ENCODE peak calls at places on chromosomes 5 and 9, in four cellular contexts. X is IMR-90, F is GM12878, E is K562. O is an unnamed sample.

GRCh38 chr5:173662896-173663809 is 46.7 kb upstream of the BOD1 start:
- DNase-seq in E (no peak), X (no peak), F (no peak), O (no peak)

GRCh38 chr5:172414618-172415599 is 39.4 kb downstream of the SH3PXD2B start:
- DNase-seq in X (no peak), F (no peak), E (no peak), O (no peak)

GRCh38 chr5:65030056-65030455 is 261.3 kb downstream of the CWC27 start:
- DNase-seq in F (no peak), E (no peak), X (no peak), O (no peak)

GRCh38 chr9:85631809-85632208 is 109.9 kb downstream of the AGTPBP1 start:
- DNase-seq in X (no peak), E (no peak), F (no peak), O (no peak)

GRCh38 chr5:177256296-177256695 is 47.2 kb downstream of the RAB24 start:
- DNase-seq in F (no peak), X (no peak), E (no peak), O (no peak)

GRCh38 chr5:24633705-24634325 is 11.0 kb downstream of the CDH10 start:
- DNase-seq in F (no peak), X (peak; percentile 11), E (peak; percentile 21), O (peak; percentile 20)

GRCh38 chr9:98603821-98604383 is 104.8 kb downstream of the GABBR2 start:
- DNase-seq in F (no peak), E (no peak), X (peak; percentile 63), O (no peak)

GRCh38 chr5:115465416-115465815 is 79.2 kb downstream of the FEM1C start:
- DNase-seq in E (no peak), F (no peak), X (peak; percentile 25), O (no peak)

GRCh38 chr5:38926121-38926520 is 80.3 kb downstream of the OSMR start:
- DNase-seq in E (no peak), X (peak; percentile 63), F (no peak), O (peak; percentile 19)

GRCh38 chr5:172505840-172506638 is 51.7 kb upstream of the SH3PXD2B start:
- DNase-seq in X (no peak), E (no peak), F (no peak), O (no peak)

GRCh38 chr9:121736147-121736721 is 84.8 kb downstream of the DAB2IP start:
- DNase-seq in E (peak; percentile 62), X (peak; percentile 25), F (no peak), O (no peak)

GRCh38 chr9:109507421-109507838 is 9.3 kb upstream of the PTPN3 start:
- DNase-seq in X (peak; percentile 86), E (no peak), F (no peak), O (peak; percentile 48)

GRCh38 chr9:27848315-27848714 is 275.0 kb upstream of the C9orf72 start:
- DNase-seq in X (no peak), F (no peak), E (no peak), O (no peak)

GRCh38 chr5:135246923-135247795 is 151.9 kb downstream of the MACROH2A1 start:
- DNase-seq in F (no peak), X (peak; percentile 98), E (peak; percentile 64), O (peak; percentile 90)

GRCh38 chr5:100690036-100690560 is 154.9 kb downstream of the FAM174A start:
- DNase-seq in X (peak; percentile 10), F (no peak), E (no peak), O (no peak)

GRCh38 chr9:20873240-20873860 is 158.1 kb downstream of the HACD4 start:
- DNase-seq in E (no peak), F (no peak), X (peak; percentile 53), O (no peak)

GRCh38 chr5:38162625-38163024 is 95.7 kb upstream of the EGFLAM start:
- DNase-seq in F (no peak), X (peak; percentile 8), E (no peak), O (no peak)

GRCh38 chr9:12884736-12885395 is 110.0 kb downstream of the LURAP1L start:
- DNase-seq in E (no peak), F (no peak), X (peak; percentile 88), O (peak; percentile 64)

GRCh38 chr5:37847978-37848425 is 8.2 kb upstream of the GDNF start:
- DNase-seq in E (no peak), X (peak; percentile 77), F (peak; percentile 49), O (peak; percentile 76)

GRCh38 chr9:37174247-37174646 is 53.9 kb downstream of the ZCCHC7 start:
- DNase-seq in E (no peak), F (no peak), X (peak; percentile 81), O (peak; percentile 92)

GRCh38 chr9:69035438-69036316 is at the start of gene FXN:
- DNase-seq in F (peak; percentile 38), X (peak; percentile 75), E (peak; percentile 84), O (peak; percentile 85)

GRCh38 chr5:101440173-101440572 is 537.1 kb upstream of the ST8SIA4 start:
- DNase-seq in X (no peak), E (no peak), F (no peak), O (no peak)

GRCh38 chr5:73974871-73975351 is 348.9 kb downstream of the ARHGEF28 start:
- DNase-seq in F (no peak), E (no peak), X (no peak), O (no peak)

GRCh38 chr5:98570010-98570409 is 203.5 kb upstream of the RGMB start:
- DNase-seq in E (no peak), X (peak; percentile 82), F (no peak), O (peak; percentile 52)

GRCh38 chr9:77847626-77848025 is 184.0 kb downstream of the GNAQ start:
- DNase-seq in F (no peak), E (no peak), X (no peak), O (no peak)

GRCh38 chr5:88925692-88926490 is 42.9 kb upstream of the MEF2C start:
- DNase-seq in E (no peak), X (peak; percentile 47), F (no peak), O (no peak)

GRCh38 chr5:17738461-17738860 is 104.2 kb downstream of the TAF11L14 start:
- DNase-seq in X (no peak), E (no peak), F (no peak), O (no peak)

GRCh38 chr5:32076699-32077695 is 97.1 kb downstream of the GOLPH3 start:
- DNase-seq in E (peak; percentile 45), X (peak; percentile 59), F (peak; percentile 15), O (peak; percentile 74)

GRCh38 chr5:133450311-133450710 is 162.0 kb downstream of the FSTL4 start:
- DNase-seq in F (no peak), X (no peak), E (no peak), O (no peak)

GRCh38 chr5:80934751-80935150 is 25.4 kb upstream of the RASGRF2 start:
- DNase-seq in F (no peak), X (no peak), E (no peak), O (no peak)
- TF ChIP-seq CTCF in F (no peak), X (no peak), E (no peak), O (no peak)

GRCh38 chr5:150517272-150518152 is 9.6 kb downstream of the NDST1 start:
- DNase-seq in X (peak; percentile 98), F (no peak), E (peak; percentile 78), O (peak; percentile 89)
- TF ChIP-seq FOS in X (peak; percentile 73), F (no peak), E (no peak), O (peak; percentile 59)

DNA sequence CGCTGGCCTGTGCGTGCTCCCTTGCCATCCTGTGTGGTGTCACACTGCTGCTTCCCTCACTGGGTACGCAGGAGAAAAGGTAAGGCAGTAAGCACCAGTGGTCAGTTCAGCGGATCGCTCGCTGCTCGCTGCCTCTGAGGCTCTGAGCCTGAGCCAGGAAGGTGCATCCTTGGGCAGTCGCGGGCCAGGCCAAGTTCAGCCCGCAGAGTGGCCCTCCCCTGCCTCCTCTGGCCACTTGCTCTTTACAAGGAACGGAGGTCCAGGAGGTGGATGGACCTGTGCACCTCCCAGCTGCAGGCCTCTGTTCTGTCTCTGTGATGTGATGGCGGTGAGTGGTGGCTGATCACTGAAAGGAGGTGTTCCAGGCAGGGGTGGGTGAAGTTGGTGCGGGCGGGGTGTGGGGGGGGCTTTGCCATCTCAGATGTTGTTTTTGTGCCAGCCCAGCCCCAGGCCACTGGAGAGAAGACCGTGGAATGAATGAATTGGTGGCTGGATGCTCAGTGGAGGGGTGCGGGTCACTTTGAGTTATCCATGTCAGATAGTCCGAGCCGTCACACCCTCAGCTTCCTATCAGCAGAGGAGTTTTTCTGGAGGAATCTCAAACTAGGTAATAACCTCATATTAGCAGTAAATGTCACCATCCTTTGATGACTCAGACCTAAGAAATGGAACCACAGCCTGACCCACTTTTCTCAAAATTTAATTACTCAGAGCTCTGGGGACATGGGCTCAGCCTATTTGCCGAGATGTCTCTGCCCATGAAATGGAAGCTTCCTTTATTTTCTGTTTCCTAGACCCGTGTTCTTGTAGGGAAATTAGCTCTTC is 7.3 kb downstream of the COL5A1 start:
- DNase-seq in E (no peak), F (no peak), X (peak; percentile 56), O (no peak)
- TF ChIP-seq CTCF in E (no peak), F (no peak), X (no peak), O (no peak)

GRCh38 chr5:175059687-175060194 is 335.4 kb downstream of the MSX2 start:
- DNase-seq in X (peak; percentile 62), E (no peak), F (no peak), O (no peak)
- TF ChIP-seq FOS in X (no peak), E (no peak), F (no peak), O (no peak)

GRCh38 chr5:9386945-9387344 is 158.9 kb downstream of the SEMA5A start:
- DNase-seq in X (no peak), F (no peak), E (no peak), O (no peak)

GRCh38 chr5:9388941-9389674 is 156.8 kb downstream of the SEMA5A start:
- DNase-seq in X (no peak), E (no peak), F (no peak), O (no peak)

GRCh38 chr5:9391080-9391479 is 154.8 kb downstream of the SEMA5A start:
- DNase-seq in X (no peak), E (no peak), F (no peak), O (no peak)

GRCh38 chr5:9390128-9390527 is 155.7 kb downstream of the SEMA5A start:
- DNase-seq in E (no peak), F (no peak), X (no peak), O (no peak)

DNA sequence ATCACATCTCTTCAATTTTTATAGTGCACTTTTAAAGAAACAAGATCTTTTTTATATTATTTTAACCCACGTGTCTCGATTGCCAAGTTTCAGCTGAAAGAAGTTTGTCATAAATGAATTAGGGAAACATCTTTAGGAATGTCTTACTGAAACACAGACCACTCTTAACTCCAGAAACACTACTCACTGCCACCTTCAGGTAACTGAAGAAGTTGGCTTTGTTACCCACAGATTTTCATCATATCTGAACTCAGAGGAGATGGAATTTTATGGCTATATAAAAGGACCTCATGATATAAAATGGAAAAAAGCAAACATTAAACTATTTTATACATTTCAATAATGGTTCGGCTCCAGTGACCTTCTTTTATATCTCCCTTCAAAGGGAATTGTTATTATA is 158.0 kb downstream of the SEMA5A start:
- DNase-seq in F (no peak), X (peak; percentile 13), E (no peak), O (no peak)
- TF ChIP-seq CTCF in F (no peak), X (peak; percentile 8), E (no peak), O (no peak)

GRCh38 chr5:122845253-122846050 is at the start of gene SNX24:
- DNase-seq in F (no peak), E (peak; percentile 92), X (peak; percentile 56), O (peak; percentile 62)
- TF ChIP-seq FOS in F (no peak), E (no peak), X (no peak), O (no peak)

GRCh38 chr5:124662261-124662781 is 84.1 kb downstream of the ZNF608 start:
- DNase-seq in X (no peak), E (no peak), F (no peak), O (peak; percentile 45)

GRCh38 chr5:124658867-124659557 is 87.4 kb downstream of the ZNF608 start:
- DNase-seq in X (no peak), F (no peak), E (no peak), O (no peak)

GRCh38 chr5:124661317-124662141 is 84.9 kb downstream of the ZNF608 start:
- DNase-seq in F (no peak), E (peak; percentile 25), X (peak; percentile 92), O (peak; percentile 91)

GRCh38 chr5:124659798-124660197 is 86.6 kb downstream of the ZNF608 start:
- DNase-seq in F (no peak), X (no peak), E (no peak), O (no peak)

GRCh38 chr5:124660229-124661093 is 86.0 kb downstream of the ZNF608 start:
- DNase-seq in X (no peak), E (no peak), F (no peak), O (no peak)
- TF ChIP-seq CTCF in X (no peak), E (no peak), F (no peak), O (no peak)